ENCODE peak calls at places on chromosomes 5 and 9, in six cellular contexts. T, Y, G, I, M and V are unnamed samples.
A peak's percentile ranks its signal among the peaks of the same experiment; 100 is the strongest.

GRCh38 chr5:139960723-139961383 is 82.2 kb downstream of the NRG2 start:
- DNase-seq in Y (peak; percentile 61), I (no peak), M (no peak), G (no peak), T (no peak), V (no peak)

GRCh38 chr5:57720656-57721055 is 238.0 kb upstream of the ACTBL2 start:
- DNase-seq in I (no peak), M (no peak), G (no peak), T (no peak), Y (no peak), V (no peak)

GRCh38 chr5:175162036-175162435 is 281.9 kb downstream of the DRD1 start:
- DNase-seq in T (no peak), Y (no peak), M (no peak), I (no peak), G (no peak), V (no peak)

GRCh38 chr9:130333041-130334040 is 67.8 kb downstream of the HMCN2 start:
- DNase-seq in Y (no peak), G (no peak), T (no peak), I (peak; percentile 78), M (no peak), V (no peak)

GRCh38 chr9:129694265-129694664 is 28.8 kb downstream of the PRRX2 start:
- DNase-seq in Y (no peak), I (no peak), G (no peak), T (no peak), M (no peak), V (no peak)

GRCh38 chr5:138649316-138649720 is 74.1 kb upstream of the HSPA9 start:
- DNase-seq in M (no peak), Y (no peak), G (no peak), T (no peak), I (no peak), V (no peak)

GRCh38 chr9:132955768-132956167 is 11.4 kb upstream of the TSC1 start:
- DNase-seq in M (no peak), T (no peak), I (no peak), G (no peak), Y (no peak), V (no peak)

GRCh38 chr5:102955463-102955862 is 164.5 kb downstream of the GIN1 start:
- DNase-seq in G (no peak), M (no peak), I (no peak), Y (no peak), T (no peak), V (no peak)

GRCh38 chr9:126705311-126705766 is 91.6 kb downstream of the LMX1B start:
- DNase-seq in M (peak; percentile 47), Y (no peak), I (peak; percentile 93), T (peak; percentile 86), G (peak; percentile 48), V (peak; percentile 47)

DNA sequence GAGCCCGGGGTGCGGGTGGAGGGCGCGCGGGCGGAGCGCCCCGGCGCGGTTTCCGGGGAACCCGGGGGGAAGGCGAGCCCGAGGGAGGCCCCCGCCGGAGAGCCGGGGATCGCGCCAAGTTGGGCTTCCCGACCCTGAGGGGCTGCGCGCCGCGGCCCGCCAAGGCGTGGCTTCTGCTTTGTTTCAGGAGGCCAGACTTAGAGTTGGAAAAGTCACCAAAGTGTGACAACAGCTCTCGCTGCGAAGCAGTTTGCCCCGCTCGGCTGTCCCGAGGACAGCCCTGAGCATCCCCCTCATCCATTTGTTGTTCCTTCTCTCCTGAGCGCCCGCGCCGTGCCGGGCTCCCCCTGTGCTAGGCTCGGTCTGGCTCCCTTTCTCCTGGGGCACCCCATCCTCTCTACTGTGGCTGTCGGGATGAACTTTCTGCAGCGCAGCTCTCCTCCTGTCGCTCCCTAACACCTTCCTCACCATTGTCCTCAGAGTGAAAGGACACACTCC is 410 bp downstream of the GLIPR2 start:
- DNase-seq in M (no peak), G (no peak), Y (no peak), T (no peak), I (peak; percentile 58), V (no peak)
- TF ChIP-seq YY1 in M (no peak), G (no peak), Y (no peak), T (no peak), I (no peak), V (no peak)

GRCh38 chr5:123746683-123747360 is 234.8 kb downstream of the CSNK1G3 start:
- DNase-seq in Y (no peak), I (no peak), T (no peak), G (no peak), M (no peak), V (no peak)
- H3K4me2 ChIP-seq in Y (no peak overlapping the region), I (no peak overlapping the region), T (no peak overlapping the region), G (no peak overlapping the region), M (no peak overlapping the region), V (no peak overlapping the region)

GRCh38 chr5:132830436-132831094 is at the start of gene SHROOM1:
- DNase-seq in Y (no peak), M (no peak), T (peak; percentile 92), I (peak; percentile 83), G (peak; percentile 66), V (peak; percentile 44)
- TF ChIP-seq YY1 in Y (no peak), M (no peak), T (peak; percentile 37), I (no peak), G (peak; percentile 48), V (peak; percentile 32)

GRCh38 chr9:113973226-113973625 is 97.1 kb downstream of the ZNF618 start:
- DNase-seq in T (no peak), Y (no peak), G (no peak), M (no peak), I (no peak), V (no peak)
- H3K4me2 ChIP-seq in T (no peak overlapping the region), Y (no peak overlapping the region), G (no peak overlapping the region), M (no peak overlapping the region), I (no peak overlapping the region), V (no peak overlapping the region)

DNA sequence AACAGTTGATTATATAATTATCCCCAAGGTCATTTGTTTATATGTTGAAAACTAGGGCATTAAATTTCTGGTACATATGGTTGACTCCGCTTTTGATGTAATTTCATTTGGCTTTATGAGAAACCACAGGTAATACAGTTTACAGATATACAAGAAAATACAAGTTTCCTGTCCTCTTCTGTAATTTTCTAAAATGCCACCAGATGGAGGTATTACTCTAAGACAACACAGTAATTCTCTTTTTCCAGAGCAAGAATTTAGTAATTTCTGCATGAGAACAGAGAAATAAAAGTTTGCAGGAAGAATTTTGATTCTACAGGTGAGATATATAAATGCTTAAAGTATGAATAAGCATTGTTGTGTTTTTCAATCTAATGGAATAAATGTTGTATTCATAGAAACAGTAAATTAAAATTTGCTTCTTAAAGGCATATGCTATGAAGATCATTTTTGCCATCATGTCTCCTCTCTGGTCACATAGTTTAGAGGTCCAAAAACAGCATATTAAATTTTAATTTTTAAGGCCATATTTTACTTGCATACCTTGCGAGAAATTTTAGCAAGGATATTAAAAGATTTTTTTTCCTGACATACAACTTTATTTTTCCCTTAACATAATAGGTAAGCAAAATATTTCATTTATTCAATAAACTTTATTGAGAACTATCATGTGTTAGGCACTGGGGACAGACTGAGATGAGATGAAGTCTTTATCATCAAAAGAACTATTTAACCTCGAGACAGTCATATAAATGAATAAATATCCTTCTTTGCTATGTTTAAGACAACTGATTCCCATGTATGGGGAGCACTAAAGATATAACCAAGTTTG is 22.7 kb downstream of the CHD1 start:
- DNase-seq in G (peak; percentile 44), Y (no peak), M (no peak), T (peak; percentile 11), I (peak; percentile 22), V (no peak)
- TF ChIP-seq YY1 in G (no peak), Y (no peak), M (no peak), T (no peak), I (no peak), V (no peak)

GRCh38 chr5:80453372-80453771 is 34.5 kb upstream of the FAM151B start:
- DNase-seq in T (no peak), Y (no peak), I (peak; percentile 16), G (no peak), M (no peak), V (no peak)
- H3K4me2 ChIP-seq in T (no peak overlapping the region), Y (no peak overlapping the region), I (no peak overlapping the region), G (no peak overlapping the region), M (no peak overlapping the region), V (no peak overlapping the region)